ENCODE peak calls at places on chromosomes 5 and 9, in six cellular contexts. One of them, this sample, is unnamed.

GRCh38 chr9:111878946-111879345 is 17.7 kb upstream of the UGCG start:
- DNase-seq in prostate gland: no peak
- DNase-seq in GM23338: no peak
- DNase-seq in heart right ventricle: no peak
- DNase-seq in upper lobe of right lung: no peak
- DNase-seq in OCI-LY7: no peak
- DNase-seq in this sample: no peak

GRCh38 chr5:162274684-162275083 is 207.1 kb downstream of the GABRG2 start:
- DNase-seq in prostate gland: no peak
- DNase-seq in heart right ventricle: no peak
- DNase-seq in GM23338: peak
- DNase-seq in OCI-LY7: no peak
- DNase-seq in upper lobe of right lung: no peak
- DNase-seq in this sample: no peak

GRCh38 chr9:137569609-137570203 is 9.0 kb downstream of the DPH7 start:
- DNase-seq in GM23338: no peak
- DNase-seq in OCI-LY7: no peak
- DNase-seq in heart right ventricle: no peak
- DNase-seq in prostate gland: no peak
- DNase-seq in upper lobe of right lung: no peak
- DNase-seq in this sample: no peak

GRCh38 chr9:14212116-14212515 is 101.8 kb downstream of the NFIB start:
- DNase-seq in upper lobe of right lung: no peak
- DNase-seq in GM23338: no peak
- DNase-seq in OCI-LY7: no peak
- DNase-seq in heart right ventricle: no peak
- DNase-seq in prostate gland: no peak
- DNase-seq in this sample: no peak

GRCh38 chr5:139638736-139639618 is 9.2 kb upstream of the CXXC5 start:
- DNase-seq in OCI-LY7: peak
- DNase-seq in prostate gland: no peak
- DNase-seq in heart right ventricle: no peak
- DNase-seq in GM23338: no peak
- DNase-seq in upper lobe of right lung: no peak
- DNase-seq in this sample: no peak

GRCh38 chr9:88933607-88934379 is 57.5 kb upstream of the S1PR3 start:
- DNase-seq in heart right ventricle: no peak
- DNase-seq in upper lobe of right lung: no peak
- DNase-seq in GM23338: no peak
- DNase-seq in OCI-LY7: no peak
- DNase-seq in prostate gland: no peak
- DNase-seq in this sample: no peak

GRCh38 chr9:21543187-21543586 is 61.1 kb upstream of the IFNE start:
- DNase-seq in GM23338: peak
- DNase-seq in prostate gland: no peak
- DNase-seq in upper lobe of right lung: no peak
- DNase-seq in OCI-LY7: no peak
- DNase-seq in heart right ventricle: no peak
- DNase-seq in this sample: no peak

GRCh38 chr9:134224130-134224826 is 59.9 kb upstream of the RNU6ATAC start:
- DNase-seq in prostate gland: no peak
- DNase-seq in heart right ventricle: no peak
- DNase-seq in GM23338: no peak
- DNase-seq in upper lobe of right lung: peak
- DNase-seq in OCI-LY7: no peak
- DNase-seq in this sample: no peak

GRCh38 chr9:33289501-33289900 is 815 bp upstream of the NFX1 start:
- DNase-seq in upper lobe of right lung: peak
- DNase-seq in prostate gland: no peak
- DNase-seq in heart right ventricle: peak
- DNase-seq in GM23338: peak
- DNase-seq in OCI-LY7: no peak
- DNase-seq in this sample: peak

GRCh38 chr9:116844621-116845020 is 157.5 kb downstream of the TRIM32 start:
- DNase-seq in OCI-LY7: no peak
- DNase-seq in GM23338: no peak
- DNase-seq in prostate gland: no peak
- DNase-seq in upper lobe of right lung: no peak
- DNase-seq in heart right ventricle: no peak
- DNase-seq in this sample: no peak

GRCh38 chr5:176693477-176693851 is 46.2 kb downstream of the TSPAN17 start:
- DNase-seq in OCI-LY7: no peak
- DNase-seq in GM23338: no peak
- DNase-seq in prostate gland: no peak
- DNase-seq in heart right ventricle: no peak
- DNase-seq in upper lobe of right lung: peak
- DNase-seq in this sample: no peak

GRCh38 chr5:81517462-81517861 is 123.5 kb upstream of the ACOT12 start:
- DNase-seq in prostate gland: no peak
- DNase-seq in heart right ventricle: no peak
- DNase-seq in upper lobe of right lung: no peak
- DNase-seq in GM23338: no peak
- DNase-seq in OCI-LY7: no peak
- DNase-seq in this sample: peak

GRCh38 chr9:117411547-117411946 is 3.3 kb downstream of the ASTN2 start:
- DNase-seq in GM23338: peak
- DNase-seq in prostate gland: peak
- DNase-seq in OCI-LY7: peak
- DNase-seq in upper lobe of right lung: no peak
- DNase-seq in heart right ventricle: peak
- DNase-seq in this sample: peak

GRCh38 chr5:134529460-134529859 is 4.0 kb downstream of the JADE2 start:
- DNase-seq in OCI-LY7: no peak
- DNase-seq in heart right ventricle: no peak
- DNase-seq in GM23338: no peak
- DNase-seq in prostate gland: no peak
- DNase-seq in upper lobe of right lung: no peak
- DNase-seq in this sample: no peak

GRCh38 chr9:137717776-137718327 is 99.0 kb downstream of the EHMT1 start:
- DNase-seq in OCI-LY7: no peak
- DNase-seq in GM23338: no peak
- DNase-seq in upper lobe of right lung: no peak
- DNase-seq in prostate gland: no peak
- DNase-seq in heart right ventricle: no peak
- DNase-seq in this sample: no peak

GRCh38 chr9:106588601-106589000 is 274.4 kb upstream of the ZNF462 start:
- DNase-seq in OCI-LY7: no peak
- DNase-seq in GM23338: peak
- DNase-seq in upper lobe of right lung: no peak
- DNase-seq in prostate gland: no peak
- DNase-seq in heart right ventricle: no peak
- DNase-seq in this sample: peak

GRCh38 chr9:7121055-7121454 is 363.3 kb downstream of the KDM4C start:
- DNase-seq in OCI-LY7: no peak
- DNase-seq in GM23338: no peak
- DNase-seq in prostate gland: no peak
- DNase-seq in heart right ventricle: no peak
- DNase-seq in upper lobe of right lung: no peak
- DNase-seq in this sample: no peak

GRCh38 chr5:35319231-35320002 is 89.1 kb upstream of the PRLR start:
- DNase-seq in upper lobe of right lung: no peak
- DNase-seq in GM23338: no peak
- DNase-seq in prostate gland: no peak
- DNase-seq in OCI-LY7: no peak
- DNase-seq in heart right ventricle: peak
- DNase-seq in this sample: peak

GRCh38 chr9:96021616-96022444 is 146.3 kb downstream of the ERCC6L2 start:
- DNase-seq in OCI-LY7: no peak
- DNase-seq in heart right ventricle: no peak
- DNase-seq in GM23338: peak
- DNase-seq in prostate gland: no peak
- DNase-seq in upper lobe of right lung: peak
- DNase-seq in this sample: peak

GRCh38 chr9:107751522-107752235 is 262.1 kb upstream of the KLF4 start:
- DNase-seq in heart right ventricle: no peak
- DNase-seq in OCI-LY7: no peak
- DNase-seq in prostate gland: no peak
- DNase-seq in GM23338: peak
- DNase-seq in upper lobe of right lung: no peak
- DNase-seq in this sample: peak

GRCh38 chr5:158451203-158451982 is 592.4 kb upstream of the CLINT1 start:
- DNase-seq in upper lobe of right lung: no peak
- DNase-seq in heart right ventricle: peak
- DNase-seq in GM23338: no peak
- DNase-seq in prostate gland: no peak
- DNase-seq in OCI-LY7: no peak
- DNase-seq in this sample: no peak

GRCh38 chr5:2750026-2750757 is 1.3 kb downstream of the IRX2 start:
- DNase-seq in GM23338: peak
- DNase-seq in OCI-LY7: no peak
- DNase-seq in prostate gland: no peak
- DNase-seq in upper lobe of right lung: peak
- DNase-seq in heart right ventricle: no peak
- DNase-seq in this sample: no peak

GRCh38 chr9:33329117-33329563 is 38.8 kb downstream of the NFX1 start:
- DNase-seq in upper lobe of right lung: no peak
- DNase-seq in prostate gland: peak
- DNase-seq in OCI-LY7: no peak
- DNase-seq in heart right ventricle: peak
- DNase-seq in GM23338: no peak
- DNase-seq in this sample: peak

GRCh38 chr9:85469041-85469440 is 272.7 kb downstream of the AGTPBP1 start:
- DNase-seq in heart right ventricle: no peak
- DNase-seq in OCI-LY7: no peak
- DNase-seq in prostate gland: no peak
- DNase-seq in upper lobe of right lung: no peak
- DNase-seq in GM23338: no peak
- DNase-seq in this sample: no peak

GRCh38 chr9:89482056-89482784 is 15.7 kb downstream of the SEMA4D start:
- DNase-seq in prostate gland: no peak
- DNase-seq in GM23338: no peak
- DNase-seq in heart right ventricle: no peak
- DNase-seq in upper lobe of right lung: peak
- DNase-seq in OCI-LY7: no peak
- DNase-seq in this sample: no peak

GRCh38 chr5:136457390-136458094 is 92.2 kb upstream of the TRPC7 start:
- DNase-seq in OCI-LY7: no peak
- DNase-seq in prostate gland: no peak
- DNase-seq in heart right ventricle: no peak
- DNase-seq in upper lobe of right lung: no peak
- DNase-seq in GM23338: no peak
- DNase-seq in this sample: no peak

GRCh38 chr5:42767491-42768105 is 11.0 kb downstream of the CCDC152 start:
- DNase-seq in GM23338: peak
- DNase-seq in upper lobe of right lung: no peak
- DNase-seq in prostate gland: no peak
- DNase-seq in heart right ventricle: no peak
- DNase-seq in OCI-LY7: peak
- DNase-seq in this sample: peak

GRCh38 chr9:8734760-8735159 is 935.2 kb upstream of the DMAC1 start:
- DNase-seq in GM23338: peak
- DNase-seq in OCI-LY7: no peak
- DNase-seq in upper lobe of right lung: no peak
- DNase-seq in prostate gland: no peak
- DNase-seq in heart right ventricle: no peak
- DNase-seq in this sample: no peak

GRCh38 chr5:12704955-12705354 is 800.7 kb upstream of the CTNND2 start:
- DNase-seq in upper lobe of right lung: no peak
- DNase-seq in OCI-LY7: no peak
- DNase-seq in prostate gland: no peak
- DNase-seq in GM23338: peak
- DNase-seq in heart right ventricle: no peak
- DNase-seq in this sample: no peak

GRCh38 chr5:124736814-124737186 is 9.6 kb downstream of the ZNF608 start:
- DNase-seq in prostate gland: no peak
- DNase-seq in heart right ventricle: no peak
- DNase-seq in OCI-LY7: no peak
- DNase-seq in upper lobe of right lung: no peak
- DNase-seq in GM23338: no peak
- DNase-seq in this sample: no peak
- H3K4me3 ChIP-seq in prostate gland: no peak
- H3K4me3 ChIP-seq in heart right ventricle: no peak
- H3K4me3 ChIP-seq in OCI-LY7: peak
- H3K4me3 ChIP-seq in upper lobe of right lung: no peak
- H3K4me3 ChIP-seq in GM23338: peak
- H3K4me3 ChIP-seq in this sample: no peak

GRCh38 chr9:127574089-127574921 is 37.8 kb upstream of the STXBP1 start:
- DNase-seq in upper lobe of right lung: peak
- DNase-seq in OCI-LY7: no peak
- DNase-seq in heart right ventricle: no peak
- DNase-seq in prostate gland: peak
- DNase-seq in GM23338: no peak
- DNase-seq in this sample: no peak
- TF ChIP-seq CTCF in upper lobe of right lung: no peak
- TF ChIP-seq CTCF in OCI-LY7: no peak
- TF ChIP-seq CTCF in heart right ventricle: no peak
- TF ChIP-seq CTCF in prostate gland: no peak
- TF ChIP-seq CTCF in GM23338: no peak
- TF ChIP-seq CTCF in this sample: no peak

DNA sequence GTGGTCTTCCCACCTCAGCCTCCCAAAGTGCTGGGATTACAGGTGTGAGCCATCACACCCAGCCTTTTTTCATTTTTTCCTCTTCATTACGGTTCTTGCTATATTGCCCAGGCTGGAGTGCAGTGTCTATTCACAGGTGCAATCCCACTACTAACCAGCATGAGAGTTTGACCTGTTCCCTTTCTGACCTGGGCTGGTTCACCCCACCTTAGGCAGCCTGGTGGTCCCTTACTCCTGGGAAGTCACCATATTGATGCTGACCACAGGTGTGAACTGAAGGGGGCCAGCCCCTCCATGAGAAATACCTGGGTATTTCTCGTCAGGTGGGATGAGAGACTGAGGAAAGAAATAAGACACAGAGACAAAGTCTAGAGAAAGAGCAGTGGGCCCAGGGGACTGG is 2.4 kb downstream of the PDE6A start:
- DNase-seq in upper lobe of right lung: no peak
- DNase-seq in prostate gland: no peak
- DNase-seq in heart right ventricle: no peak
- DNase-seq in GM23338: no peak
- DNase-seq in OCI-LY7: no peak
- DNase-seq in this sample: no peak
- H3K27ac ChIP-seq in upper lobe of right lung: no peak
- H3K27ac ChIP-seq in prostate gland: peak
- H3K27ac ChIP-seq in heart right ventricle: no peak
- H3K27ac ChIP-seq in GM23338: no peak
- H3K27ac ChIP-seq in OCI-LY7: no peak
- H3K27ac ChIP-seq in this sample: peak

GRCh38 chr9:1155602-1156001 is 105.4 kb downstream of the DMRT2 start:
- DNase-seq in heart right ventricle: no peak
- DNase-seq in upper lobe of right lung: no peak
- DNase-seq in GM23338: no peak
- DNase-seq in OCI-LY7: no peak
- DNase-seq in prostate gland: no peak
- DNase-seq in this sample: no peak

GRCh38 chr9:1152171-1152570 is 102.0 kb downstream of the DMRT2 start:
- DNase-seq in upper lobe of right lung: no peak
- DNase-seq in OCI-LY7: no peak
- DNase-seq in prostate gland: no peak
- DNase-seq in GM23338: no peak
- DNase-seq in heart right ventricle: no peak
- DNase-seq in this sample: no peak

GRCh38 chr9:1157836-1158235 is 107.7 kb downstream of the DMRT2 start:
- DNase-seq in OCI-LY7: no peak
- DNase-seq in heart right ventricle: no peak
- DNase-seq in upper lobe of right lung: no peak
- DNase-seq in prostate gland: no peak
- DNase-seq in GM23338: no peak
- DNase-seq in this sample: no peak

GRCh38 chr9:1154739-1155138 is 104.6 kb downstream of the DMRT2 start:
- DNase-seq in GM23338: no peak
- DNase-seq in prostate gland: no peak
- DNase-seq in OCI-LY7: no peak
- DNase-seq in upper lobe of right lung: no peak
- DNase-seq in heart right ventricle: no peak
- DNase-seq in this sample: no peak

GRCh38 chr9:1156794-1157193 is 106.6 kb downstream of the DMRT2 start:
- DNase-seq in upper lobe of right lung: no peak
- DNase-seq in heart right ventricle: no peak
- DNase-seq in OCI-LY7: no peak
- DNase-seq in GM23338: no peak
- DNase-seq in prostate gland: no peak
- DNase-seq in this sample: no peak
- H3K4me3 ChIP-seq in upper lobe of right lung: no peak
- H3K4me3 ChIP-seq in heart right ventricle: no peak
- H3K4me3 ChIP-seq in OCI-LY7: no peak
- H3K4me3 ChIP-seq in GM23338: no peak
- H3K4me3 ChIP-seq in prostate gland: no peak
- H3K4me3 ChIP-seq in this sample: no peak